ENCODE peak calls at places on chromosome 2, in seven cellular contexts. H is CD8-positive, alpha-beta T cell; L is AG08395; D is stimulated activated naive CD8-positive, alpha-beta T cell treated with anti-CD3 and anti-CD28 coated beads, Interleukin-15, Interleukin-2, amounts not matched to agents 100 U/mL and 50 U/mL, for 24 hours; A is neural crest cell; N is Kasumi-1; O is activated T-cell treated with anti-CD3 and anti-CD28 coated beads for 1 hour. Y is an unnamed sample.

GRCh38 chr2:174779361-174779928 is 15.2 kb upstream of the CHRNA1 start:
- DNase-seq in L (peak; percentile 60), H (no peak), D (no peak), N (no peak), A (no peak), O (no peak), Y (no peak)

GRCh38 chr2:98448441-98449145 is 3.9 kb downstream of the INPP4A start:
- DNase-seq in L (no peak), N (no peak), H (peak; percentile 40), A (no peak), O (no peak), D (no peak), Y (no peak)

GRCh38 chr2:238257786-238258700 is 18.2 kb upstream of the HES6 start:
- DNase-seq in D (no peak), O (no peak), L (no peak), N (no peak), A (no peak), H (no peak), Y (no peak)

GRCh38 chr2:15472133-15472532 is 89.0 kb downstream of the NBAS start:
- DNase-seq in O (no peak), L (no peak), D (no peak), N (no peak), A (no peak), H (no peak), Y (no peak)

GRCh38 chr2:195561205-195562032 is 95.6 kb upstream of the SLC39A10 start:
- DNase-seq in H (no peak), A (no peak), N (no peak), O (no peak), D (no peak), L (peak; percentile 75), Y (peak; percentile 76)

GRCh38 chr2:199128476-199129214 is 329.1 kb downstream of the SATB2 start:
- DNase-seq in D (no peak), L (peak; percentile 30), O (no peak), A (no peak), N (no peak), H (no peak), Y (no peak)

GRCh38 chr2:147989809-147990403 is 30.6 kb downstream of the ORC4 start:
- DNase-seq in N (peak; percentile 94), D (no peak), A (no peak), L (peak; percentile 70), O (no peak), H (peak; percentile 29), Y (peak; percentile 28)

GRCh38 chr2:160478660-160479059 is 14.9 kb downstream of the RBMS1 start:
- DNase-seq in N (no peak), D (no peak), H (no peak), O (no peak), A (no peak), L (no peak), Y (no peak)

GRCh38 chr2:217932661-217933325 is 70.0 kb downstream of the TNS1 start:
- DNase-seq in H (no peak), N (no peak), D (no peak), O (no peak), L (no peak), A (no peak), Y (no peak)

GRCh38 chr2:84807063-84807485 is 73.8 kb downstream of the TRABD2A start:
- DNase-seq in D (no peak), H (no peak), N (no peak), L (peak; percentile 93), O (no peak), A (no peak), Y (peak; percentile 92)

GRCh38 chr2:13193900-13194299 is 477.2 kb downstream of the TRIB2 start:
- DNase-seq in H (no peak), A (no peak), O (no peak), L (peak; percentile 2), D (no peak), N (peak; percentile 61), Y (peak; percentile 31)

GRCh38 chr2:144015036-144015435 is 504.9 kb downstream of the ZEB2 start:
- DNase-seq in N (no peak), D (no peak), O (no peak), L (no peak), H (no peak), A (no peak), Y (no peak)

GRCh38 chr2:113064281-113064680 is 3.5 kb upstream of the IL1F10 start:
- DNase-seq in N (no peak), O (no peak), A (no peak), L (no peak), H (no peak), D (no peak), Y (no peak)

GRCh38 chr2:226828164-226828563 is 7.7 kb upstream of the RHBDD1 start:
- DNase-seq in N (no peak), H (no peak), L (no peak), D (no peak), A (no peak), O (no peak), Y (no peak)

GRCh38 chr2:231795525-231796327 is 9.5 kb downstream of the COPS7B start:
- DNase-seq in D (no peak), N (peak; percentile 47), L (peak; percentile 52), H (no peak), O (no peak), A (no peak), Y (peak; percentile 41)

GRCh38 chr2:238895361-238895882 is 47.5 kb downstream of the TWIST2 start:
- DNase-seq in H (no peak), L (no peak), N (no peak), A (no peak), O (no peak), D (no peak), Y (no peak)

GRCh38 chr2:164430166-164430783 is 191.0 kb downstream of the GRB14 start:
- DNase-seq in A (peak; percentile 47), D (no peak), H (no peak), N (peak; percentile 89), L (peak; percentile 32), O (no peak), Y (peak; percentile 27)

GRCh38 chr2:238022594-238023157 is 38.1 kb upstream of the SCLY start:
- DNase-seq in A (no peak), D (no peak), L (no peak), O (no peak), H (no peak), N (no peak), Y (no peak)

GRCh38 chr2:190467575-190468083 is 59.5 kb downstream of the MFSD6 start:
- DNase-seq in A (no peak), N (no peak), O (no peak), H (no peak), D (no peak), L (peak; percentile 21), Y (peak; percentile 65)

Y was measured in stromal cell of bone marrow.